ENCODE peak calls at places on chromosome 17, in seven cellular contexts. One of them, this sample, is unnamed.

GRCh38 chr17:42695500-42695899 is 13.2 kb downstream of the CNTNAP1 start:
- DNase-seq in transverse colon: no peak
- DNase-seq in heart left ventricle: no peak
- DNase-seq in upper lobe of left lung: no peak
- DNase-seq in ovary: peak
- DNase-seq in H1: no peak
- DNase-seq in IMR-90: no peak
- DNase-seq in this sample: no peak

GRCh38 chr17:61401280-61402072 is 1.8 kb downstream of the TBX2 start:
- DNase-seq in transverse colon: no peak
- DNase-seq in heart left ventricle: no peak
- DNase-seq in upper lobe of left lung: no peak
- DNase-seq in ovary: no peak
- DNase-seq in H1: no peak
- DNase-seq in IMR-90: peak
- DNase-seq in this sample: no peak

GRCh38 chr17:49365667-49366066 is 3.6 kb upstream of the ZNF652 start:
- DNase-seq in transverse colon: no peak
- DNase-seq in heart left ventricle: peak
- DNase-seq in upper lobe of left lung: no peak
- DNase-seq in ovary: no peak
- DNase-seq in H1: no peak
- DNase-seq in IMR-90: no peak
- DNase-seq in this sample: no peak

GRCh38 chr17:77392376-77393273 is 251.9 kb downstream of the SEC14L1 start:
- DNase-seq in transverse colon: peak
- DNase-seq in heart left ventricle: peak
- DNase-seq in upper lobe of left lung: no peak
- DNase-seq in ovary: peak
- DNase-seq in H1: peak
- DNase-seq in IMR-90: no peak
- DNase-seq in this sample: no peak

GRCh38 chr17:74443516-74444296 is 11.8 kb downstream of the GPRC5C start:
- DNase-seq in transverse colon: peak
- DNase-seq in heart left ventricle: no peak
- DNase-seq in upper lobe of left lung: no peak
- DNase-seq in ovary: no peak
- DNase-seq in H1: no peak
- DNase-seq in IMR-90: no peak
- DNase-seq in this sample: no peak

GRCh38 chr17:7854851-7855642 is at the start of gene TMEM88:
- DNase-seq in transverse colon: no peak
- DNase-seq in heart left ventricle: peak
- DNase-seq in upper lobe of left lung: no peak
- DNase-seq in ovary: peak
- DNase-seq in H1: no peak
- DNase-seq in IMR-90: no peak
- DNase-seq in this sample: peak

GRCh38 chr17:63406689-63407330 is 39.3 kb downstream of the CYB561 start:
- DNase-seq in transverse colon: peak
- DNase-seq in heart left ventricle: peak
- DNase-seq in upper lobe of left lung: peak
- DNase-seq in ovary: peak
- DNase-seq in H1: peak
- DNase-seq in IMR-90: peak
- DNase-seq in this sample: no peak

GRCh38 chr17:78661092-78661770 is 84.0 kb upstream of the DNAH17 start:
- DNase-seq in transverse colon: no peak
- DNase-seq in heart left ventricle: no peak
- DNase-seq in upper lobe of left lung: no peak
- DNase-seq in ovary: no peak
- DNase-seq in H1: no peak
- DNase-seq in IMR-90: no peak
- DNase-seq in this sample: no peak

GRCh38 chr17:68777243-68777855 is 176.2 kb upstream of the FAM20A start:
- DNase-seq in transverse colon: peak
- DNase-seq in heart left ventricle: no peak
- DNase-seq in upper lobe of left lung: peak
- DNase-seq in ovary: peak
- DNase-seq in H1: no peak
- DNase-seq in IMR-90: peak
- DNase-seq in this sample: peak

GRCh38 chr17:76491271-76492184 is 9.7 kb downstream of the RHBDF2 start:
- DNase-seq in transverse colon: peak
- DNase-seq in heart left ventricle: peak
- DNase-seq in upper lobe of left lung: peak
- DNase-seq in ovary: no peak
- DNase-seq in H1: no peak
- DNase-seq in IMR-90: no peak
- DNase-seq in this sample: no peak

GRCh38 chr17:4175921-4176802 is 33.2 kb downstream of the CYB5D2 start:
- DNase-seq in transverse colon: no peak
- DNase-seq in heart left ventricle: no peak
- DNase-seq in upper lobe of left lung: no peak
- DNase-seq in ovary: no peak
- DNase-seq in H1: no peak
- DNase-seq in IMR-90: peak
- DNase-seq in this sample: no peak

GRCh38 chr17:66978514-66979061 is 14.1 kb downstream of the CACNG4 start:
- DNase-seq in transverse colon: no peak
- DNase-seq in heart left ventricle: peak
- DNase-seq in upper lobe of left lung: no peak
- DNase-seq in ovary: no peak
- DNase-seq in H1: no peak
- DNase-seq in IMR-90: no peak
- DNase-seq in this sample: no peak

GRCh38 chr17:29613371-29613837 is 9.3 kb downstream of the CORO6 start:
- DNase-seq in transverse colon: peak
- DNase-seq in heart left ventricle: peak
- DNase-seq in upper lobe of left lung: peak
- DNase-seq in ovary: peak
- DNase-seq in H1: no peak
- DNase-seq in IMR-90: peak
- DNase-seq in this sample: peak

GRCh38 chr17:8629371-8630226 is 926 bp downstream of the MYH10 start:
- DNase-seq in transverse colon: peak
- DNase-seq in heart left ventricle: peak
- DNase-seq in upper lobe of left lung: no peak
- DNase-seq in ovary: peak
- DNase-seq in H1: no peak
- DNase-seq in IMR-90: no peak
- DNase-seq in this sample: peak

GRCh38 chr17:40174528-40174927 is 2.7 kb upstream of the RAPGEFL1 start:
- DNase-seq in transverse colon: no peak
- DNase-seq in heart left ventricle: no peak
- DNase-seq in upper lobe of left lung: no peak
- DNase-seq in ovary: no peak
- DNase-seq in H1: no peak
- DNase-seq in IMR-90: no peak
- DNase-seq in this sample: no peak

GRCh38 chr17:4551141-4551540 is 4.0 kb downstream of the MYBBP1A start:
- DNase-seq in transverse colon: no peak
- DNase-seq in heart left ventricle: no peak
- DNase-seq in upper lobe of left lung: no peak
- DNase-seq in ovary: no peak
- DNase-seq in H1: no peak
- DNase-seq in IMR-90: no peak
- DNase-seq in this sample: no peak

GRCh38 chr17:38912221-38912813 is 13.1 kb upstream of the LASP1NB start:
- DNase-seq in transverse colon: peak
- DNase-seq in heart left ventricle: peak
- DNase-seq in upper lobe of left lung: peak
- DNase-seq in ovary: peak
- DNase-seq in H1: no peak
- DNase-seq in IMR-90: no peak
- DNase-seq in this sample: peak

GRCh38 chr17:28720247-28720996 is 637 bp downstream of the RPL23A start:
- DNase-seq in transverse colon: no peak
- DNase-seq in heart left ventricle: no peak
- DNase-seq in upper lobe of left lung: no peak
- DNase-seq in ovary: no peak
- DNase-seq in H1: no peak
- DNase-seq in IMR-90: no peak
- DNase-seq in this sample: no peak

GRCh38 chr17:62802531-62803205 is 5.4 kb downstream of the MARCHF10 start:
- DNase-seq in transverse colon: no peak
- DNase-seq in heart left ventricle: no peak
- DNase-seq in upper lobe of left lung: no peak
- DNase-seq in ovary: no peak
- DNase-seq in H1: no peak
- DNase-seq in IMR-90: no peak
- DNase-seq in this sample: peak

GRCh38 chr17:49327835-49328784 is 33.9 kb downstream of the ZNF652 start:
- DNase-seq in transverse colon: no peak
- DNase-seq in heart left ventricle: no peak
- DNase-seq in upper lobe of left lung: no peak
- DNase-seq in ovary: no peak
- DNase-seq in H1: no peak
- DNase-seq in IMR-90: peak
- DNase-seq in this sample: no peak

GRCh38 chr17:61570118-61570517 is 20.9 kb downstream of the NACA2 start:
- DNase-seq in transverse colon: no peak
- DNase-seq in heart left ventricle: no peak
- DNase-seq in upper lobe of left lung: no peak
- DNase-seq in ovary: no peak
- DNase-seq in H1: no peak
- DNase-seq in IMR-90: peak
- DNase-seq in this sample: no peak

GRCh38 chr17:78993981-78994671 is 14.4 kb upstream of the LGALS3BP start:
- DNase-seq in transverse colon: no peak
- DNase-seq in heart left ventricle: no peak
- DNase-seq in upper lobe of left lung: peak
- DNase-seq in ovary: peak
- DNase-seq in H1: no peak
- DNase-seq in IMR-90: no peak
- DNase-seq in this sample: no peak

GRCh38 chr17:44627513-44627912 is 28.8 kb upstream of the MEIOC start:
- DNase-seq in transverse colon: no peak
- DNase-seq in heart left ventricle: no peak
- DNase-seq in upper lobe of left lung: no peak
- DNase-seq in ovary: no peak
- DNase-seq in H1: no peak
- DNase-seq in IMR-90: no peak
- DNase-seq in this sample: no peak

DNA sequence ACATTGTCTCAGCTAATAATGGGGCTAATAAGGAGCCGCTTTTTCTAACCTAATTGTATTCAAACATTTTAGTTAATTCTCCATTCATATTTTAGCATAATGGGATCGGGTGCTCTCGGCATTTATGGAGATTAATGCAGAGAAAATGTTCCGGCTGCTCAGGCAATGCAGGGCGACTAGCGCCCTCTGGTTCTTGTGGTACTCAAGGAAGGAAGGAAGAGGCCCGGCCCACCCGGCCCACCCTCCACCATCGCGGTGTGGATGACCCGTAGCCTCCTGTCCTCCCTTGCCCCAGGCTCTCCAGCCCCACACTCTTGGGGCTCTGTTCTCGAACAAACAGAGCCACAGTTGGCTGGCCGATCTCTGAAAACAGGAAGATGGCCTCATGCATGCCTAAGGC is 21.1 kb upstream of the ABCC3 start:
- DNase-seq in transverse colon: no peak
- DNase-seq in heart left ventricle: no peak
- DNase-seq in upper lobe of left lung: no peak
- DNase-seq in ovary: no peak
- DNase-seq in H1: no peak
- DNase-seq in IMR-90: no peak
- DNase-seq in this sample: no peak
- TF ChIP-seq CTCF in transverse colon: no peak
- TF ChIP-seq CTCF in heart left ventricle: peak
- TF ChIP-seq CTCF in upper lobe of left lung: no peak
- TF ChIP-seq CTCF in ovary: no peak
- TF ChIP-seq CTCF in H1: no peak
- TF ChIP-seq CTCF in IMR-90: no peak
- TF ChIP-seq CTCF in this sample: no peak

GRCh38 chr17:72618018-72618509 is 474.4 kb downstream of the SLC39A11 start:
- DNase-seq in transverse colon: peak
- DNase-seq in heart left ventricle: no peak
- DNase-seq in upper lobe of left lung: peak
- DNase-seq in ovary: no peak
- DNase-seq in H1: no peak
- DNase-seq in IMR-90: no peak
- DNase-seq in this sample: no peak
- TF ChIP-seq POLR2A in transverse colon: peak
- TF ChIP-seq POLR2A in heart left ventricle: no peak
- TF ChIP-seq POLR2A in upper lobe of left lung: no peak
- TF ChIP-seq POLR2A in ovary: no peak
- TF ChIP-seq POLR2A in H1: no peak
- TF ChIP-seq POLR2A in IMR-90: no peak
- TF ChIP-seq POLR2A in this sample: no peak

DNA sequence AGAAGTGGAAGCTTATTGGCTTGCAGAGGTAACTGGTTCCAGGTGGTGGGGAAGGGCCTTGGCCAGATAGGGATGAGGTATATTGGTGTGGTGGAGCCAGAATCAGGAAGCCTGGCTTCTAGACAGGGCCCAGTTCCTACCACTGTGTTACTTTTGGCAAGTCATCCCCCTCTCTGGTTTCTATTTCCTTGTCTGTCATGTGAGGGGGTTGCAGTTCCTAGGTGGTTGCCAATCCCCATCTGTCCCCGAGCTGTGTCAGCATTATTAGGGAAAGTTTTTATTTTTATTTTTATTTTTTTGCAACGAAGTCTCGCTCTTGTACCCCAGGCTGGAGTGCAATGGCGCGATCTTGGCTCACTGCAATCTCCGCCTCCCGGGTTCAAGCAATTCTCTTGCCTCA is 3.0 kb downstream of the SMCR8 start:
- DNase-seq in transverse colon: no peak
- DNase-seq in heart left ventricle: no peak
- DNase-seq in upper lobe of left lung: no peak
- DNase-seq in ovary: no peak
- DNase-seq in H1: no peak
- DNase-seq in IMR-90: no peak
- DNase-seq in this sample: no peak
- H3K4me3 ChIP-seq in transverse colon: no peak
- H3K4me3 ChIP-seq in heart left ventricle: no peak
- H3K4me3 ChIP-seq in upper lobe of left lung: peak
- H3K4me3 ChIP-seq in ovary: no peak
- H3K4me3 ChIP-seq in H1: no peak
- H3K4me3 ChIP-seq in IMR-90: no peak
- H3K4me3 ChIP-seq in this sample: no peak

DNA sequence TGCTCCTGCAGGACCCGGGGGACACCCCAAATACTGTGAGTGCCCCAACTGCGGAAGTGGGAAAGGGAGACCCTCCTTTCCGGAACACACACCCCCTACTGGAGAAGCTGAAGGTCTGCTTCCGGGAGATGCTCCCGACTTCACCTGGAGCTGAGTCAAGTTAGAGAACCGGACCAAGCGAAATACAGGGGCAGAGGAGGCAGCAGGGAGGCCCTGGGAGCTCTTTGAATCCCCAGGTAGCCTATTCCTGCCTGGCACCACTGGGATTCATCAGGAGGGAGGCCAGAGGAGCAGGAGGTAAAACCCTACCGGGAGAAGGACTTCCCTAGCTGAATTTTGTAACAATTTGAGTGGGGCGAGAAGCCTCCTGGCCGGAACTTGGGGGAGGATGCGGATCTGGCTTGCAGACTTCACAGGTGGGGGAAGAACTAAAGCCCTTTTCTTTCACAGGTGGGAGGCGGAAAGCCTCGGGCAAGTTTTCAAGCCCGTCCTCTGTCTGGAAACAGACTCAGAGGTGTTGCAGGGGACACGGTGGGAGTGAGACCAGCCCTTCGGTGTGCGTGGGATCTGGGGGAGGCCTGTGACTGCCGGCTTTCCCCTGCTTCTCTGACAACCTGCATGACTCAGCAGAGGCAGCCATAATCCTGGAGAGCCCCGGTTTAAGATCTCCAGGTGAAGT is 22.4 kb upstream of the TEKT1 start:
- DNase-seq in transverse colon: no peak
- DNase-seq in heart left ventricle: no peak
- DNase-seq in upper lobe of left lung: peak
- DNase-seq in ovary: no peak
- DNase-seq in H1: peak
- DNase-seq in IMR-90: no peak
- DNase-seq in this sample: no peak
- TF ChIP-seq CTCF in transverse colon: no peak
- TF ChIP-seq CTCF in heart left ventricle: no peak
- TF ChIP-seq CTCF in upper lobe of left lung: no peak
- TF ChIP-seq CTCF in ovary: no peak
- TF ChIP-seq CTCF in H1: peak
- TF ChIP-seq CTCF in IMR-90: no peak
- TF ChIP-seq CTCF in this sample: no peak

This sample was measured in lower leg skin.